ENCODE peak calls at places on chromosomes 3 and 15, in nine cellular contexts. J is body of pancreas, A is foreskin fibroblast, U is mesothelial cell of epicardium, Z is lung, E is progenitor cell of endocrine pancreas, I is fibroblast of pulmonary artery, P is tibial nerve, H is A549. M is an unnamed sample.

GRCh38 chr3:10232138-10232537 is 16.1 kb upstream of the TATDN2 start:
- DNase-seq in P (no peak), I (no peak), U (no peak), E (no peak), J (peak; percentile 50), A (no peak), Z (no peak), H (no peak), M (no peak)

GRCh38 chr3:150412599-150413069 is 4.5 kb downstream of the TSC22D2 start:
- DNase-seq in P (no peak), I (peak; percentile 85), U (no peak), J (peak; percentile 31), A (peak; percentile 78), H (no peak), E (no peak), Z (no peak), M (no peak)

GRCh38 chr15:96497951-96498350 is 167.5 kb downstream of the NR2F2 start:
- DNase-seq in J (no peak), I (no peak), U (no peak), E (no peak), P (no peak), A (no peak), H (no peak), Z (no peak), M (no peak)

GRCh38 chr3:177932346-177932745 is 603.9 kb upstream of the KCNMB2 start:
- DNase-seq in J (no peak), H (no peak), E (no peak), P (no peak), U (no peak), A (no peak), Z (no peak), I (peak; percentile 23), M (no peak)

GRCh38 chr3:39501982-39502837 is 34.7 kb downstream of the MOBP start:
- DNase-seq in J (no peak), E (no peak), U (no peak), Z (no peak), I (no peak), H (no peak), P (no peak), A (no peak), M (no peak)

GRCh38 chr15:52652984-52653383 is 26.2 kb downstream of the ATOSA start:
- DNase-seq in U (no peak), E (no peak), J (no peak), H (no peak), I (peak; percentile 60), Z (no peak), P (no peak), A (peak; percentile 34), M (no peak)

GRCh38 chr3:117695321-117695720 is 985.7 kb downstream of the TUSC7 start:
- DNase-seq in U (no peak), I (peak; percentile 56), A (peak; percentile 28), E (no peak), Z (no peak), J (no peak), P (no peak), H (no peak), M (no peak)

GRCh38 chr3:171840831-171841619 is 2.1 kb upstream of the TMEM212 start:
- DNase-seq in H (no peak), I (no peak), U (no peak), Z (no peak), J (no peak), A (no peak), E (no peak), P (no peak), M (no peak)

GRCh38 chr3:9202546-9202945 is 46.9 kb downstream of the SRGAP3 start:
- DNase-seq in U (no peak), A (no peak), Z (no peak), I (no peak), J (no peak), H (no peak), P (no peak), E (no peak), M (no peak)

GRCh38 chr15:74423443-74424257 is 10.1 kb downstream of the SEMA7A start:
- DNase-seq in I (no peak), Z (no peak), U (no peak), A (no peak), P (no peak), J (no peak), H (no peak), E (no peak), M (no peak)

GRCh38 chr15:20356444-20357138 is 185.0 kb downstream of the GOLGA6L6 start:
- DNase-seq in U (peak; percentile 37), J (no peak), E (no peak), P (peak; percentile 43), I (peak; percentile 20), H (peak; percentile 80), A (no peak), Z (peak; percentile 75), M (no peak)

GRCh38 chr3:178707632-178708031 is 171.4 kb downstream of the KCNMB2 start:
- DNase-seq in P (no peak), A (no peak), Z (no peak), H (no peak), U (no peak), I (no peak), J (no peak), E (no peak), M (no peak)

GRCh38 chr15:85543741-85544155 is 163.3 kb downstream of the AKAP13 start:
- DNase-seq in P (peak; percentile 70), A (no peak), I (no peak), E (no peak), Z (peak; percentile 84), J (peak; percentile 94), U (no peak), H (no peak), M (peak; percentile 6)

GRCh38 chr3:52774901-52775864 is 2.2 kb upstream of the ITIH1 start:
- DNase-seq in H (no peak), P (peak; percentile 23), E (no peak), J (peak; percentile 63), Z (peak; percentile 27), U (no peak), I (no peak), A (no peak), M (no peak)

GRCh38 chr15:82312611-82313349 is 36.5 kb downstream of the GOLGA6L10 start:
- DNase-seq in U (no peak), A (peak; percentile 49), H (no peak), P (no peak), I (peak; percentile 18), J (no peak), E (no peak), Z (no peak), M (no peak)

GRCh38 chr3:113769551-113769950 is 22.7 kb downstream of the ATP6V1A start:
- DNase-seq in P (no peak), H (peak; percentile 53), I (peak; percentile 51), U (no peak), E (no peak), Z (no peak), J (no peak), A (peak; percentile 43), M (no peak)
- TF ChIP-seq CTCF in P (no peak), H (no peak), I (peak; percentile 17), U (no peak), E (no peak), Z (no peak), J (no peak), A (no peak), M (no peak)

GRCh38 chr3:17433866-17434265 is 308.6 kb downstream of the TBC1D5 start:
- DNase-seq in U (no peak), Z (no peak), H (no peak), E (no peak), A (no peak), J (no peak), P (no peak), I (no peak), M (no peak)

GRCh38 chr3:17431004-17431403 is 311.4 kb downstream of the TBC1D5 start:
- DNase-seq in I (peak; percentile 72), Z (no peak), P (no peak), H (peak; percentile 20), J (no peak), A (no peak), U (no peak), E (no peak), M (no peak)

GRCh38 chr3:17432237-17432636 is 310.2 kb downstream of the TBC1D5 start:
- DNase-seq in P (no peak), H (no peak), I (peak; percentile 27), E (no peak), A (no peak), J (no peak), Z (no peak), U (no peak), M (no peak)

GRCh38 chr3:17431477-17432045 is 310.9 kb downstream of the TBC1D5 start:
- DNase-seq in E (no peak), P (no peak), A (no peak), H (no peak), I (peak; percentile 44), U (no peak), Z (no peak), J (no peak), M (no peak)

DNA sequence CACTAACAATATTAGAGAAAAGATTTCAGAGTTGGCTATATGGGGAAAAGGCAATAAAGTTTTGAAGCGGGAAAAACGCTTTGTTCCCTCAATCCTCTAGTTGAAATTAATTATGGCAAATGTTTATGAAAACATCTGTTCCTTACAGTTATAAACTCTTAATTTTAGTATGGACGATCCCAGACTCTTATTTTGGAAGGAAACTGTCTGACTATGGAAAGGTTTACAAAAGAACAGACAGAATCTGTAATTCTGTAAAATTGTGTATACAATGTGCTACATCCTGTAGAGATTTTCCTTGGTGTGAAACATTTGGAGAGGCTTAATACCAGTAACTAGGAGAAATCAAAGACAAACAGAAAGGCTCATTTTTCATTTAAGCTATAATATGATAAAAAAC is 311.9 kb downstream of the TBC1D5 start:
- DNase-seq in E (no peak), H (no peak), P (no peak), Z (no peak), U (no peak), I (no peak), J (no peak), A (no peak), M (no peak)
- TF ChIP-seq CTCF in E (no peak), H (no peak), P (no peak), Z (no peak), U (no peak), I (no peak), J (no peak), A (no peak), M (no peak)

DNA sequence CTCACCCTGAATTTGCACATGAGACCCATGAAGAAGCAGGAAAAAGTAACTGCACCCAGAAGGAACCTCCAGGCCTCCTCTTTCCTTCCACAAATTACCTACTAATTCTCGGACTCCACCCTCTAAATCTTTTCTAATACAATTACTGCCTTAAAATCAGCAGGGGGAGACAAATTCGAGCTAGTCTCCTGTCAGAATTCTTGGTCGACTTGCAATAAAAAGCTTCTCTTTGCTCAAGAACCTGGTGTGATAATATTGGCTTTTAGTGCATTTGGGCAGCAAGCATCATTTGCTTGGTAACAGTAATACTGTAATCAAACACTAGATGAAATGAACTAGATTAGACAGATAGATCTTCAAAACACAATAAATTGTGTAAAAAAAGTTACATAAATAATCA is 281.9 kb downstream of the RAP2B start:
- DNase-seq in U (no peak), A (no peak), Z (no peak), P (no peak), H (no peak), I (peak; percentile 22), J (no peak), E (no peak), M (no peak)
- TF ChIP-seq CTCF in U (no peak), A (no peak), Z (no peak), P (no peak), H (no peak), I (peak; percentile 19), J (no peak), E (no peak), M (no peak)

DNA sequence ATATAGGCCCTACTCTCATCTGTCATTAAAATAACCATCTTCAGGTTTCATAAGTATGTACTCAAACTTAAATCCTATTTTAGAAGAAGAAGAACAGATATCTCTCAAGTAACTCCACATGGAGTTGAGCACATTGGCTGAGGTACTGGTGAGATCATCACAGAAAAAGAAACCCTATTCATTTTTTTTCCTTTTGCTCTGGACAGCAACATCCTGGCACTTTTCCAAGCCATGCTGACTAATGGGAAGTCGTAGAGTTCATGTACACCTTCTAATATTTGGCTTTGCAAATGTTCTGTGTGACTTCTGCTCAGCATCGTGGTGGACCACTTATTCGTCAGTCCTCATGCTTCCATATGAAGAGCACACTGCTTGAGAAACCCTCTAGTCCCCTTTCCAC is 336.0 kb upstream of the KCNH8 start:
- DNase-seq in P (peak; percentile 26), A (no peak), E (no peak), I (peak; percentile 88), H (no peak), J (peak; percentile 5), Z (no peak), U (no peak), M (no peak)
- TF ChIP-seq CTCF in P (no peak), A (no peak), E (no peak), I (no peak), H (no peak), J (no peak), Z (no peak), U (no peak), M (no peak)

M was measured in endothelial cell.